ENCODE peak calls at places on chromosomes 13 and 19, in four cellular contexts. F is fibroblast of lung; G is activated CD4-positive, alpha-beta T cell treated with anti-CD3 and anti-CD28 coated beads for 1 hour; Z is HuH-7. M is an unnamed sample.

GRCh38 chr13:19067767-19068166 is 113.9 kb downstream of the TUBA3C start:
- DNase-seq in Z (no peak), G (no peak), F (no peak), M (no peak)

GRCh38 chr19:55492362-55492944 is 4.2 kb downstream of the SSC5D start:
- DNase-seq in F (no peak), Z (no peak), G (no peak), M (peak; percentile 18)

GRCh38 chr13:34738251-34739170 is 203.6 kb upstream of the NBEA start:
- DNase-seq in G (no peak), F (no peak), Z (no peak), M (no peak)

GRCh38 chr19:5585461-5586299 is 17.9 kb upstream of the TINCR start:
- DNase-seq in F (peak; percentile 25), Z (no peak), G (peak; percentile 18), M (peak; percentile 36)

GRCh38 chr19:16542894-16543498 is 759 bp upstream of the CHERP start:
- DNase-seq in Z (no peak), F (no peak), G (no peak), M (no peak)

GRCh38 chr13:52158629-52159158 is 703 bp downstream of the NEK3 start:
- DNase-seq in Z (no peak), G (no peak), F (peak; percentile 50), M (no peak)

GRCh38 chr13:80509264-80509663 is 168.3 kb upstream of the SPRY2 start:
- DNase-seq in Z (no peak), G (no peak), F (no peak), M (no peak)

GRCh38 chr19:17555929-17556813 is 722 bp downstream of the COLGALT1 start:
- DNase-seq in F (peak; percentile 45), G (no peak), Z (no peak), M (peak; percentile 65)

GRCh38 chr19:41194157-41194552 is 1.1 kb downstream of the CYP2S1 start:
- DNase-seq in G (no peak), F (no peak), Z (no peak), M (no peak)

GRCh38 chr13:79457948-79458347 is 23.0 kb upstream of the NDFIP2 start:
- DNase-seq in G (no peak), F (peak; percentile 86), Z (no peak), M (no peak)

GRCh38 chr19:49689133-49690072 is at the start of gene ADM5:
- DNase-seq in Z (no peak), F (no peak), G (no peak), M (no peak)

GRCh38 chr13:46288570-46289259 is 77.0 kb downstream of the LRRC63 start:
- DNase-seq in G (no peak), Z (peak; percentile 16), F (peak; percentile 24), M (no peak)

GRCh38 chr19:46350758-46351159 is 3.9 kb downstream of the PPP5C start:
- DNase-seq in F (no peak), Z (no peak), G (no peak), M (no peak)

GRCh38 chr19:13195678-13196077 is 45.5 kb downstream of the IER2 start:
- DNase-seq in G (peak; percentile 50), Z (peak; percentile 71), F (no peak), M (no peak)

GRCh38 chr13:60795219-60795618 is 398.2 kb downstream of the TDRD3 start:
- DNase-seq in F (no peak), G (no peak), Z (no peak), M (no peak)

GRCh38 chr13:109900320-109900719 is 113.9 kb upstream of the IRS2 start:
- DNase-seq in F (no peak), G (no peak), Z (no peak), M (no peak)

GRCh38 chr13:76380436-76381065 is 505.7 kb downstream of the KCTD12 start:
- DNase-seq in G (no peak), Z (no peak), F (peak; percentile 78), M (peak; percentile 15)

GRCh38 chr19:35140898-35141626 is 2.0 kb upstream of the FXYD7 start:
- DNase-seq in Z (peak; percentile 97), F (peak; percentile 77), G (peak; percentile 94), M (peak; percentile 85)

GRCh38 chr13:75803982-75804381 is 167.9 kb downstream of the LMO7 start:
- DNase-seq in F (no peak), G (no peak), Z (no peak), M (no peak)

M was measured in hypothalamus.